ENCODE peak calls at places on chromosomes 6 and 20, in eight cellular contexts. L, U, J, V, A, F, O and G are unnamed samples.

GRCh38 chr20:45470262-45470931 is 844 bp downstream of the WFDC2 start:
- DNase-seq in L (peak), U (peak), J (peak), V (peak), A (peak), F (no peak), O (no peak), G (no peak)

GRCh38 chr6:106886444-106886843 is 88.1 kb downstream of the CD24 start:
- DNase-seq in L (no peak), U (no peak), J (no peak), V (peak), A (no peak), F (no peak), O (no peak), G (no peak)

GRCh38 chr20:47705497-47705856 is 79.8 kb downstream of the SULF2 start:
- DNase-seq in L (no peak), U (no peak), J (no peak), V (no peak), A (no peak), F (peak), O (no peak), G (no peak)

GRCh38 chr6:157669747-157670216 is 153.3 kb upstream of the SNX9 start:
- DNase-seq in L (peak), U (peak), J (no peak), V (peak), A (no peak), F (peak), O (peak), G (no peak)

GRCh38 chr6:34132486-34133185 is 13.3 kb downstream of the GRM4 start:
- DNase-seq in L (peak), U (peak), J (peak), V (peak), A (peak), F (peak), O (no peak), G (no peak)

GRCh38 chr6:75204959-75205775 is 686 bp downstream of the COL12A1 start:
- DNase-seq in L (peak), U (peak), J (peak), V (peak), A (no peak), F (peak), O (no peak), G (no peak)

GRCh38 chr20:33730946-33731692 is 677 bp upstream of the ZNF341 start:
- DNase-seq in L (peak), U (no peak), J (peak), V (no peak), A (no peak), F (no peak), O (no peak), G (no peak)

GRCh38 chr20:17849901-17850673 is 118.5 kb downstream of the SNX5 start:
- DNase-seq in L (no peak), U (no peak), J (no peak), V (no peak), A (no peak), F (peak), O (peak), G (no peak)

GRCh38 chr20:48205281-48205782 is 420.1 kb upstream of the SULF2 start:
- DNase-seq in L (peak), U (no peak), J (no peak), V (no peak), A (no peak), F (no peak), O (no peak), G (no peak)

GRCh38 chr6:294656-295565 is 2.6 kb downstream of the DUSP22 start:
- DNase-seq in L (no peak), U (no peak), J (no peak), V (no peak), A (peak), F (no peak), O (no peak), G (no peak)

GRCh38 chr6:138795809-138796469 is at the start of gene ECT2L:
- DNase-seq in L (peak), U (peak), J (peak), V (peak), A (no peak), F (peak), O (no peak), G (no peak)

GRCh38 chr6:10425973-10426780 is 11.3 kb upstream of the TFAP2A start:
- DNase-seq in L (peak), U (peak), J (peak), V (peak), A (peak), F (peak), O (no peak), G (no peak)

GRCh38 chr6:14068623-14069022 is 48.9 kb upstream of the CD83 start:
- DNase-seq in L (no peak), U (no peak), J (no peak), V (no peak), A (no peak), F (no peak), O (no peak), G (no peak)

GRCh38 chr6:14065350-14065749 is 52.2 kb upstream of the CD83 start:
- DNase-seq in L (no peak), U (no peak), J (no peak), V (no peak), A (no peak), F (no peak), O (no peak), G (no peak)

GRCh38 chr6:14070457-14070856 is 47.1 kb upstream of the CD83 start:
- DNase-seq in L (no peak), U (no peak), J (no peak), V (no peak), A (no peak), F (no peak), O (no peak), G (no peak)

GRCh38 chr6:14068133-14068532 is 49.4 kb upstream of the CD83 start:
- DNase-seq in L (no peak), U (no peak), J (no peak), V (no peak), A (peak), F (peak), O (peak), G (no peak)

DNA sequence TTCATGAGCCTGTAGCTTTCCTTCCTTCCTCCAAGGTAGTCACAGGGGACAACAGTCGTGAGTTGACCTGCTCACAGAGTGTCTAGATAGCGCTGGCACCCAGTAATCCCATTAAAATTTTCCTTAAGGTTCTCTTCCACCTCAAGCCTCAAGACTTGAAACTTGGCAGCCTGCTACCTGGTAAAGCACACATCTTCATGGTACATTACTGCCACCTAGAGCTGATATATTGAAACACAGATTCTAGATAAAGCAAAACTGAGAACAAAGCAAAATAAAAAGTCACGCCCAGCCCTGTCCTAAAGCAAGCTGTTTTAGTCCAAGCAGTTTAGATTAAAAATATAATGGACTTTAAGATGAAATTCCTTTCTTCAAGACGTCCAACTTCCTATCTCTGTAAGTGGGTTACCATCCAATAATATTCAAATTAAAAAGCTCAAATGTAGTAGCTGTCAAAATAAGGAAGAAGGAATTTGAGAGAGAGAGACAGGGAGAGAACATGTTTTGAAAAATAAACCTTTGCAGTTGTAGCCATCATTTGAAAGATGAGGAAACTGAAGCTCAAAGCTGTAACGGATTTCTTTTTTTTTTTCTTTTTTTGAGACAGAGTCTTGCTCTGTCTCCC is 50.7 kb upstream of the CD83 start:
- DNase-seq in L (peak), U (peak), J (peak), V (peak), A (peak), F (peak), O (peak), G (no peak)
- TF ChIP-seq CTCF in L (peak), U (peak), J (peak), V (peak), A (peak), F (peak), O (peak), G (peak)

DNA sequence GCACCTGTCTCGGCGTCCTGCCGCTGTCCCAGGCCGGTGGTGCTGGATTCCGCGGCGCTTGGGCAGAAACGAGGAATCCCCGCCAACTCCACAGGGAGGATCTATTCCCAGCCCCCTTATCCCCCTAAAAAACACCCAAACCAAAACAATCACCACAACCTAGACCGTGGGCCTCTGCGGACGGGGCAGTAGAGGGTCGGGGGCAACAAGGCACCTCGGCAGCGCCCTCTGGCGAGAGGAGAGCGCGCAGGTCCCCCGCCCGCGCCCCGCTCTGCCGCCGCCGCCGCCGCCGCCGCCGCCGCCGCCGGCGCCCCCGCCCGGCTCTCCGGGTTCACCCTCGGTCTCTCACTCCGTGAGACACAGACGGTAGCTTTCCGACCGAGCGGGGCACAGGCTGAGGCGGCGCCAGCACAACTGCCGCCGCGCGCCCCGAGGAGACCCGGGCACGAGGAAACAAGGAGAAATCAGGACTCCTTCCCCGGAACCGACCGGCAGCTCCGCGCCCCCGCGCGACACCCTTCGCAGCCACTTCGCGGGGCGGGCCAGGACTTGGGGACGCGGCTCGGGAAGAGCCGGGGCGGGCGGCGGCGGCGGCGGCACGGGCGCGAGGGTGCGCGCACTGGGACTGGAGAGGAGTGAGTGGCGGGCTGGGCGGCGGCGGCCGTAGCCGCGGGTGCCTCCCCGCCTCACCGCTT is at the start of gene SLC35F1:
- DNase-seq in L (peak), U (peak), J (peak), V (peak), A (peak), F (peak), O (peak), G (no peak)
- TF ChIP-seq CTCF in L (peak), U (peak), J (peak), V (peak), A (peak), F (peak), O (peak), G (peak)

GRCh38 chr6:44073612-44074382 is 53.5 kb downstream of the MRPL14 start:
- DNase-seq in L (no peak), U (peak), J (no peak), V (peak), A (peak), F (no peak), O (no peak), G (no peak)
- TF ChIP-seq CTCF in L (no peak), U (no peak), J (no peak), V (no peak), A (peak), F (no peak), O (no peak), G (peak)

DNA sequence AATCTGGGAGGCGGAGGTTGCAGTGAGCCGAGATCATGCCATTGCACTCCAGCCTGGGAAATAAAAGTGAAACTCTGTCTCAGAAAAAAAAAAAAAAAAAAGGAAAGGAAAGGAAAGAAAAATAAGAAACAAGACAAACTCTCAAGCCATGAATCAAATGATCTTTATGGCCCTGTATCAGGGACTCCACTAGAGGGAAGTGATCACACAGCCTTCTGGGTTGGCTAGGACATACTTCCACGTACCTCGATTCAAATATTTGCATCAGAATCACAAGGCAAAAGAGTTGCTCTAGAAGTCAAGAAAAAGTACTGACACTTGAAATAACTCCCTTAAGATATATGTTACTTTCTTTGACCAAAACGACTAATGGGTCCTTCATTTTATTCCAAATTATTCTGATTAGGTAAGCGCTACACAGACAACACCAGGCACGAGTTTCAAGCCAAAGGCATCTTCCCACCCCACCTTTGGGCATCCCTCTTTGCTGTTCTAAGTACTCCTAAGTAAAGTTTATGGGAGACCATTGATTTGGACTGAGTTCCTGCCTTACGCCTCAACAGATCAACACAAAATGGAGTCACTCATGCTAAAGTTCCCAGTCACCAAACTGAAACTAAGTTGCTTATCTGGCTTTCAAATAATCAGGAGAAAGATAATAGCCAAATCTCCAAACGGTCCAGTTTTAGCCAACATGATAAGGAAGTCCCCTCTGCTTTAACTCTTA is 77.5 kb upstream of the NT5E start:
- DNase-seq in L (no peak), U (no peak), J (no peak), V (peak), A (peak), F (peak), O (no peak), G (no peak)
- TF ChIP-seq CTCF in L (no peak), U (no peak), J (no peak), V (no peak), A (peak), F (peak), O (no peak), G (no peak)

GRCh38 chr6:30625511-30625910 is 1.2 kb upstream of the ATAT1 start:
- DNase-seq in L (no peak), U (no peak), J (no peak), V (no peak), A (no peak), F (no peak), O (no peak), G (no peak)

GRCh38 chr6:30626484-30627366 is at the start of gene ATAT1:
- DNase-seq in L (peak), U (peak), J (peak), V (peak), A (peak), F (peak), O (no peak), G (no peak)
- TF ChIP-seq CTCF in L (peak), U (peak), J (peak), V (peak), A (peak), F (peak), O (peak), G (peak)

DNA sequence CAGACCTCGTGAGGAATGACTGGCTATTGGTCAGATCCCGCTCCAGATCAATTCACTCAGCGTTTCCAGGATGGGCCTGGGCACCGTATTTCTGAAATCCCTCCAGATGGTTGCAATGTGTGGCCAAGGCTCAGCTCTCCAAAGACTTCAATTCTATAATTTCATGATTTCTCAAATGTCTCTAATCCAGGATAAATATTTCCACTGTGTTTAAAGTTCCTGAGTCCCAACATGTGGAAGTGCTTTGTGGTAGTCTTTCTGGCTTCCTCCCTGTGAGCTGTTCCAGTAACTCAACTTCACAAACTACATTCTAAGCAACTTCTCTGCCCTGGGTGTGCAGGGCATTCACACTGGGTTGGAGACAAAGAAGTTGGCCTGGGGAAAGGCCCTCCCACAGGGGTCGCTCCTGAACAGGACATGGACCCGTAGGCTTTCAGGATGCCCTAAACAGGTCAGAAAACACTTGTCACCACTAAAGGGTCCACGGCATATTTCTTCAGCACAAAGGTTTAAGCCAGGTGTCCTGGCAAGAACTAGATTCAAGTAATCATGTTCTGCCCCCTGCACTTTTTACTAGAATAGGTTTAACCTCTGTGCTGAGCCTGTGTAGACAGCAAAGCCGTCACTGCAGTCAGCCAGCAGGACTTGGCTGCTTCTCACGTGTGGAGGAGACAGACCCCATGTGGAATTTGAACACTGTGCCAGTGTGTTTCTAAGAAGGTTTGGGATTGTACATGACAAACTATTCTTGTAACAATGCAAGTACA is 212.0 kb downstream of the WDR27 start:
- DNase-seq in L (peak), U (no peak), J (no peak), V (no peak), A (no peak), F (no peak), O (no peak), G (no peak)
- TF ChIP-seq CTCF in L (peak), U (no peak), J (no peak), V (no peak), A (no peak), F (no peak), O (no peak), G (no peak)

GRCh38 chr6:19269341-19269898 is 567.8 kb upstream of the ID4 start:
- DNase-seq in L (no peak), U (no peak), J (no peak), V (no peak), A (no peak), F (no peak), O (no peak), G (no peak)

GRCh38 chr6:19268718-19269117 is 568.5 kb upstream of the ID4 start:
- DNase-seq in L (no peak), U (no peak), J (no peak), V (no peak), A (no peak), F (no peak), O (no peak), G (no peak)

GRCh38 chr6:19268117-19268516 is 569.1 kb upstream of the ID4 start:
- DNase-seq in L (no peak), U (no peak), J (no peak), V (no peak), A (no peak), F (no peak), O (no peak), G (no peak)

DNA sequence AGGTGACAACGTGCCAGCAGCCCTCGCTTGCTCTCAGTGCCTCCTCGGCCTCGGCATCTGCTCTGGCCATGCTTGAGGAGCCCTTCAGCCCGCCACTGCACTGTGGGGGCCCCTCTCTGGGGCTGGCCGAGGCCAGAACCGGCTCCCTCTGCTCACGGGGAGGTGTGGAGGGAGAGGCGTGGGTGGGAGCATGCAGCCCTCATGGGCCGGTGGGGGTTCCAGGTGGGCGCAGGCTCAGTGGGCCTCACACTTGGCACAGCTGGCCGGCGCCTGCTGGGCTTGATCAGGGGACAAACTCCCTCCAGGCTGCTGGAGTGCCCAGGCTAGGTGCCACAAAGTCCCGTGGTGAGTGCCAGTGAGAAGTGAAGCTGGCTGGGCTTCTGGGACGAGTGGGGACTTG is 566.6 kb upstream of the ID4 start:
- DNase-seq in L (no peak), U (no peak), J (no peak), V (no peak), A (no peak), F (no peak), O (no peak), G (no peak)
- TF ChIP-seq CTCF in L (no peak), U (no peak), J (no peak), V (no peak), A (no peak), F (no peak), O (no peak), G (no peak)

GRCh38 chr6:129671442-129672344 is 38.3 kb downstream of the ARHGAP18 start:
- DNase-seq in L (peak), U (no peak), J (no peak), V (peak), A (peak), F (peak), O (no peak), G (peak)
- TF ChIP-seq CTCF in L (peak), U (no peak), J (no peak), V (peak), A (peak), F (no peak), O (no peak), G (peak)

GRCh38 chr6:89944826-89945407 is 50.6 kb downstream of the GJA10 start:
- DNase-seq in L (no peak), U (no peak), J (no peak), V (peak), A (peak), F (peak), O (no peak), G (no peak)
- TF ChIP-seq CTCF in L (peak), U (no peak), J (peak), V (peak), A (peak), F (peak), O (peak), G (peak)